ENCODE peak calls at places on chromosomes 2 and 18, in eight cellular contexts. W is effector memory CD4-positive, alpha-beta T cell; U is naive thymus-derived CD8-positive, alpha-beta T cell; Z is IMR-90; C is choroid plexus epithelial cell; V is naive B cell; E is effector memory CD8-positive, alpha-beta T cell; A is cardiac fibroblast. N is an unnamed sample.

GRCh38 chr18:73670046-73670445 is 477.6 kb downstream of the FBXO15 start:
- DNase-seq in W (no peak), U (no peak), Z (no peak), C (no peak), V (no peak), E (no peak), A (no peak), N (no peak)

GRCh38 chr18:2082676-2083075 is 488.6 kb downstream of the METTL4 start:
- DNase-seq in W (no peak), U (no peak), Z (no peak), C (no peak), V (no peak), E (no peak), A (no peak), N (no peak)

GRCh38 chr2:102340778-102341177 is 14.8 kb upstream of the IL18R1 start:
- DNase-seq in W (no peak), U (no peak), Z (no peak), C (no peak), V (no peak), E (no peak), A (no peak), N (no peak)

GRCh38 chr2:219010162-219010756 is 17.0 kb upstream of the CRYBA2 start:
- DNase-seq in W (no peak), U (no peak), Z (no peak), C (peak; percentile 20), V (no peak), E (no peak), A (no peak), N (no peak)

GRCh38 chr2:747774-748351 is 70.7 kb upstream of the TMEM18 start:
- DNase-seq in W (no peak), U (no peak), Z (no peak), C (no peak), V (no peak), E (no peak), A (no peak), N (no peak)

GRCh38 chr2:3870222-3870621 is 166.8 kb downstream of the DCDC2C start:
- DNase-seq in W (no peak), U (no peak), Z (no peak), C (no peak), V (no peak), E (no peak), A (no peak), N (no peak)

GRCh38 chr18:68660355-68661183 is 54.3 kb downstream of the TMX3 start:
- DNase-seq in W (no peak), U (no peak), Z (peak; percentile 61), C (peak; percentile 79), V (peak; percentile 24), E (no peak), A (peak; percentile 78), N (peak; percentile 60)

GRCh38 chr2:147689510-147689909 is 155.3 kb upstream of the ACVR2A start:
- DNase-seq in W (no peak), U (no peak), Z (no peak), C (no peak), V (no peak), E (no peak), A (no peak), N (no peak)

GRCh38 chr2:158473719-158474392 is 17.1 kb downstream of the PKP4 start:
- DNase-seq in W (no peak), U (no peak), Z (no peak), C (no peak), V (no peak), E (no peak), A (no peak), N (no peak)

GRCh38 chr2:128260239-128261138 is 58.2 kb downstream of the HS6ST1 start:
- DNase-seq in W (no peak), U (no peak), Z (peak; percentile 81), C (peak; percentile 83), V (no peak), E (no peak), A (peak; percentile 83), N (peak; percentile 92)

GRCh38 chr2:184879671-184880070 is 281.3 kb downstream of the ZNF804A start:
- DNase-seq in W (no peak), U (no peak), Z (no peak), C (peak; percentile 37), V (no peak), E (no peak), A (peak; percentile 49), N (peak; percentile 53)

GRCh38 chr2:175824243-175824642 is 177.8 kb downstream of the LNPK start:
- DNase-seq in W (no peak), U (no peak), Z (no peak), C (no peak), V (no peak), E (no peak), A (no peak), N (no peak)

GRCh38 chr2:150485114-150485870 is 2.2 kb downstream of the RND3 start:
- DNase-seq in W (no peak), U (no peak), Z (peak; percentile 53), C (peak; percentile 80), V (no peak), E (no peak), A (peak; percentile 73), N (peak; percentile 79)

GRCh38 chr2:37641582-37642111 is 29.8 kb downstream of the CDC42EP3 start:
- DNase-seq in W (no peak), U (no peak), Z (peak; percentile 82), C (no peak), V (no peak), E (no peak), A (peak; percentile 68), N (peak; percentile 75)

GRCh38 chr2:68784191-68784590 is 49.6 kb downstream of the ARHGAP25 start:
- DNase-seq in W (no peak), U (no peak), Z (no peak), C (no peak), V (no peak), E (no peak), A (no peak), N (no peak)

GRCh38 chr18:3540805-3541548 is 91.0 kb downstream of the TGIF1 start:
- DNase-seq in W (no peak), U (no peak), Z (no peak), C (no peak), V (no peak), E (no peak), A (no peak), N (no peak)

GRCh38 chr2:163469561-163469962 is 266.2 kb downstream of the FIGN start:
- DNase-seq in W (no peak), U (no peak), Z (no peak), C (peak; percentile 55), V (no peak), E (no peak), A (peak; percentile 3), N (peak; percentile 48)

GRCh38 chr18:10454800-10455550 is 540 bp downstream of the APCDD1 start:
- DNase-seq in W (no peak), U (no peak), Z (peak; percentile 20), C (no peak), V (no peak), E (no peak), A (peak; percentile 5), N (no peak)

GRCh38 chr2:138468617-138469016 is 33.0 kb upstream of the SPOPL start:
- DNase-seq in W (no peak), U (no peak), Z (no peak), C (no peak), V (no peak), E (no peak), A (no peak), N (no peak)

GRCh38 chr2:182642328-182642727 is 73.7 kb upstream of the DNAJC10 start:
- DNase-seq in W (no peak), U (no peak), Z (peak; percentile 59), C (peak; percentile 88), V (peak; percentile 51), E (peak; percentile 9), A (peak; percentile 76), N (peak; percentile 39)

GRCh38 chr2:26704441-26704977 is 12.0 kb downstream of the KCNK3 start:
- DNase-seq in W (no peak), U (no peak), Z (peak; percentile 71), C (peak; percentile 36), V (no peak), E (no peak), A (peak; percentile 68), N (peak; percentile 54)

GRCh38 chr2:152861349-152861942 is 143.0 kb downstream of the ARL6IP6 start:
- DNase-seq in W (no peak), U (no peak), Z (peak; percentile 12), C (peak; percentile 27), V (no peak), E (no peak), A (peak; percentile 35), N (peak; percentile 3)

GRCh38 chr18:76494541-76495403 is at the start of gene ZNF516:
- DNase-seq in W (no peak), U (peak; percentile 36), Z (peak; percentile 34), C (peak; percentile 58), V (peak; percentile 38), E (no peak), A (peak; percentile 24), N (peak; percentile 47)

GRCh38 chr2:10240911-10241610 is 61.6 kb upstream of the HPCAL1 start:
- DNase-seq in W (no peak), U (no peak), Z (no peak), C (no peak), V (no peak), E (no peak), A (no peak), N (no peak)

GRCh38 chr2:165820296-165820695 is 26.2 kb upstream of the GALNT3 start:
- DNase-seq in W (no peak), U (no peak), Z (no peak), C (no peak), V (no peak), E (no peak), A (no peak), N (no peak)

GRCh38 chr2:232838406-232838874 is 31.6 kb upstream of the SNORC start:
- DNase-seq in W (peak; percentile 39), U (no peak), Z (peak; percentile 29), C (peak; percentile 17), V (peak; percentile 35), E (peak; percentile 38), A (peak; percentile 20), N (peak; percentile 7)

GRCh38 chr2:187051350-187051749 is 202.4 kb upstream of the ZSWIM2 start:
- DNase-seq in W (no peak), U (no peak), Z (no peak), C (no peak), V (no peak), E (no peak), A (no peak), N (no peak)

GRCh38 chr2:72263781-72264060 is 116.1 kb upstream of the CYP26B1 start:
- DNase-seq in W (no peak), U (no peak), Z (no peak), C (peak; percentile 25), V (no peak), E (no peak), A (no peak), N (peak; percentile 15)

N was measured in astrocyte of the spinal cord.